ENCODE peak calls at places on chromosomes 6 and 20, in five cellular contexts. One of them, this sample, is unnamed.

GRCh38 chr6:146209942-146210341 is 181.1 kb downstream of the GRM1 start:
- DNase-seq in progenitor cell of endocrine pancreas: no peak
- DNase-seq in thoracic aorta: no peak
- DNase-seq in cardiac muscle cell: no peak
- DNase-seq in fibroblast of lung: no peak
- DNase-seq in this sample: no peak

GRCh38 chr20:46814366-46815232 is 80.0 kb upstream of the EYA2 start:
- DNase-seq in progenitor cell of endocrine pancreas: no peak
- DNase-seq in thoracic aorta: no peak
- DNase-seq in cardiac muscle cell: peak; percentile 25
- DNase-seq in fibroblast of lung: peak; percentile 90
- DNase-seq in this sample: no peak

GRCh38 chr20:46680684-46681031 is 8.6 kb downstream of the TP53RK start:
- DNase-seq in progenitor cell of endocrine pancreas: no peak
- DNase-seq in thoracic aorta: no peak
- DNase-seq in cardiac muscle cell: no peak
- DNase-seq in fibroblast of lung: no peak
- DNase-seq in this sample: no peak

GRCh38 chr6:48614326-48614725 is 503.3 kb upstream of the PTCHD4 start:
- DNase-seq in progenitor cell of endocrine pancreas: no peak
- DNase-seq in thoracic aorta: no peak
- DNase-seq in cardiac muscle cell: no peak
- DNase-seq in fibroblast of lung: no peak
- DNase-seq in this sample: no peak

GRCh38 chr6:56243518-56244070 is 3.8 kb downstream of the COL21A1 start:
- DNase-seq in progenitor cell of endocrine pancreas: no peak
- DNase-seq in thoracic aorta: no peak
- DNase-seq in cardiac muscle cell: no peak
- DNase-seq in fibroblast of lung: no peak
- DNase-seq in this sample: no peak

GRCh38 chr6:45009547-45009946 is 318.6 kb upstream of the RUNX2 start:
- DNase-seq in progenitor cell of endocrine pancreas: no peak
- DNase-seq in thoracic aorta: no peak
- DNase-seq in cardiac muscle cell: no peak
- DNase-seq in fibroblast of lung: no peak
- DNase-seq in this sample: no peak

GRCh38 chr6:25919657-25920056 is 10.8 kb downstream of the SLC17A2 start:
- DNase-seq in progenitor cell of endocrine pancreas: no peak
- DNase-seq in thoracic aorta: no peak
- DNase-seq in cardiac muscle cell: no peak
- DNase-seq in fibroblast of lung: no peak
- DNase-seq in this sample: no peak

GRCh38 chr6:3517350-3517749 is 60.5 kb upstream of the SLC22A23 start:
- DNase-seq in progenitor cell of endocrine pancreas: no peak
- DNase-seq in thoracic aorta: no peak
- DNase-seq in cardiac muscle cell: peak; percentile 93
- DNase-seq in fibroblast of lung: peak; percentile 90
- DNase-seq in this sample: no peak

GRCh38 chr20:19683168-19683567 is 74.9 kb upstream of the RIN2 start:
- DNase-seq in progenitor cell of endocrine pancreas: no peak
- DNase-seq in thoracic aorta: no peak
- DNase-seq in cardiac muscle cell: no peak
- DNase-seq in fibroblast of lung: no peak
- DNase-seq in this sample: no peak

GRCh38 chr6:156910938-156911337 is 133.8 kb downstream of the ARID1B start:
- DNase-seq in progenitor cell of endocrine pancreas: no peak
- DNase-seq in thoracic aorta: no peak
- DNase-seq in cardiac muscle cell: no peak
- DNase-seq in fibroblast of lung: no peak
- DNase-seq in this sample: no peak

GRCh38 chr20:2387180-2387577 is 6.5 kb downstream of the TGM6 start:
- DNase-seq in progenitor cell of endocrine pancreas: peak; percentile 46
- DNase-seq in thoracic aorta: no peak
- DNase-seq in cardiac muscle cell: peak; percentile 10
- DNase-seq in fibroblast of lung: peak; percentile 43
- DNase-seq in this sample: no peak

GRCh38 chr6:139253656-139254055 is 38.1 kb downstream of the TXLNB start:
- DNase-seq in progenitor cell of endocrine pancreas: no peak
- DNase-seq in thoracic aorta: no peak
- DNase-seq in cardiac muscle cell: peak; percentile 34
- DNase-seq in fibroblast of lung: peak; percentile 31
- DNase-seq in this sample: no peak

GRCh38 chr20:31951203-31951529 is 680 bp downstream of the PDRG1 start:
- DNase-seq in progenitor cell of endocrine pancreas: no peak
- DNase-seq in thoracic aorta: no peak
- DNase-seq in cardiac muscle cell: no peak
- DNase-seq in fibroblast of lung: no peak
- DNase-seq in this sample: no peak

GRCh38 chr6:119379809-119380208 is 30.2 kb upstream of the MAN1A1 start:
- DNase-seq in progenitor cell of endocrine pancreas: no peak
- DNase-seq in thoracic aorta: no peak
- DNase-seq in cardiac muscle cell: no peak
- DNase-seq in fibroblast of lung: no peak
- DNase-seq in this sample: no peak

DNA sequence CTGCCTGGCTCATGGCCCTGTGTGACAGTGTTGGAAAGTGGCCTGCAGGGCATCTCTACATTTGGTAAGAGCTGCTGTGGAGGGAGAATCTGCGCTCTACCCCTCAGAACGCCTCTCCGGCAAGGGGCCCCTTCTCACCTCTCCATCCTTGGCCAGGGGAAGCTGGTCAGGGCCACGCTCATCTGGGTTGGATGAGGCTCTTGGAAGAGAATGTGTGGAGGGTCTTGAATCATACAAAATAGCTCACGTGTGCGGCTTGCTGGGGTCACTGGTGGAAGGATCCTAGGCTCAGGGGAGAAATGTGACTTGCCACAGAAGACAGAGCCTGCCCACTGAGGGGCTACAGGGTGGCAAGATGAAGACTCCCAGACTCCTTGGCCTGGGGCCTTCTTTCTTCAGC is 105.0 kb downstream of the SCML4 start:
- DNase-seq in progenitor cell of endocrine pancreas: no peak
- DNase-seq in thoracic aorta: no peak
- DNase-seq in cardiac muscle cell: no peak
- DNase-seq in fibroblast of lung: no peak
- DNase-seq in this sample: no peak
- TF ChIP-seq CTCF in progenitor cell of endocrine pancreas: no peak
- TF ChIP-seq CTCF in thoracic aorta: no peak
- TF ChIP-seq CTCF in cardiac muscle cell: no peak
- TF ChIP-seq CTCF in fibroblast of lung: no peak
- TF ChIP-seq CTCF in this sample: no peak

GRCh38 chr6:125512621-125513020 is 210.9 kb upstream of the HDDC2 start:
- DNase-seq in progenitor cell of endocrine pancreas: no peak
- DNase-seq in thoracic aorta: no peak
- DNase-seq in cardiac muscle cell: no peak
- DNase-seq in fibroblast of lung: no peak
- DNase-seq in this sample: no peak
- TF ChIP-seq CTCF in progenitor cell of endocrine pancreas: peak; percentile 15
- TF ChIP-seq CTCF in thoracic aorta: no peak
- TF ChIP-seq CTCF in cardiac muscle cell: peak; percentile 28
- TF ChIP-seq CTCF in fibroblast of lung: peak; percentile 22
- TF ChIP-seq CTCF in this sample: no peak

GRCh38 chr20:34578521-34579147 is 20.1 kb downstream of the MAP1LC3A start:
- DNase-seq in progenitor cell of endocrine pancreas: no peak
- DNase-seq in thoracic aorta: no peak
- DNase-seq in cardiac muscle cell: peak; percentile 21
- DNase-seq in fibroblast of lung: no peak
- DNase-seq in this sample: no peak
- TF ChIP-seq CTCF in progenitor cell of endocrine pancreas: no peak
- TF ChIP-seq CTCF in thoracic aorta: no peak
- TF ChIP-seq CTCF in cardiac muscle cell: no peak
- TF ChIP-seq CTCF in fibroblast of lung: no peak
- TF ChIP-seq CTCF in this sample: no peak

DNA sequence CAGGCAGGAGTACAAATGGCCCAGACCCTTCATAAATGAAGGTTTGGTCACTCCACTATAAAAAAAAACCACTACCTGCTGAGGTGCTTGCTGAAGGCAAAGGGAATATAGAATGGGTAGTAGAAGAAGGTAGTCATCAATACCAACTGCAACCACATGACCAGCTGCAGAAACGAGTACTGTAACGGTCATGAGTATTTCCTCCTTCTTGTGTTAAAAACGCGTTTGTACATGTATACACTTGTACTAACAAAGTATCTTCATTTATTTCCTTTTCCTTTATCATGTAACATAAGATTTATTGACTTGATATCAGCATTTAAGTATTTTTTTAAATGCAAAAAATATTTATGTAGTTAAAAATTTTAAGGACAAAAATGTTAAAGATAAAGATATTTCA is 238.6 kb downstream of the TFAP2B start:
- DNase-seq in progenitor cell of endocrine pancreas: no peak
- DNase-seq in thoracic aorta: no peak
- DNase-seq in cardiac muscle cell: no peak
- DNase-seq in fibroblast of lung: no peak
- DNase-seq in this sample: no peak
- TF ChIP-seq CTCF in progenitor cell of endocrine pancreas: no peak
- TF ChIP-seq CTCF in thoracic aorta: no peak
- TF ChIP-seq CTCF in cardiac muscle cell: no peak
- TF ChIP-seq CTCF in fibroblast of lung: no peak
- TF ChIP-seq CTCF in this sample: no peak

DNA sequence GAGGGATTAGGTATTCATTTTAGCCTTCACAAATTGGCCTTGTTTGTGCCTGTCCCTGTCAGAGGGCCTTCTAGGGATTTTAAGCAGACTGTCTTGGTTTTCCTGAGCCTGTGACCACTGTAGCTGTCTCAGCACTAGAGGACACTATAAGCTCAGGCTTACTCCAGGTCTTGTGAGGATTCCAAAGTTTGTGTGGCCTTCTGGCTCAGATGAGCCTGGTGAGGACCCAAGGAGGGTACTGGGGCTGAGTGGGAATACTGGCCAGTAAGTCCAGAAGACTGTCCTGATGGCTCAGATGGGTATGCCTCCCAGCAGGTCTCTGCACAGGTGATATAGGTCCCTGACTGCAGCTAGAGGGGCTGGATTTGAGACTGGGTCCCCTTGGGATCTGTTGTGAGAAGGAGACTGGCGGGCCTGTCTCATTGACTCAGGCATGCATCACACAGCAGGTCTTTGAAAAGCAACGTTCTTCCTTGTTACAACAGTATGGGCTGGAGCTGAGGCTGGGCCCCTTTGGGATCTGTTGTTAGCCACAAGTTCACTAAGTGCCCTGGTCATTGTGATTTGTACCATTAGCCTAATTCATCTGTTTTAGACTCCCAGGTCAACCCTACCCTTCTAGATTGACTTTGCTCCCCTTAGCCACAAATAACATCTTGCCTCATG is 26.3 kb upstream of the TFB1M start:
- DNase-seq in progenitor cell of endocrine pancreas: no peak
- DNase-seq in thoracic aorta: no peak
- DNase-seq in cardiac muscle cell: peak; percentile 69
- DNase-seq in fibroblast of lung: peak; percentile 68
- DNase-seq in this sample: no peak
- TF ChIP-seq CTCF in progenitor cell of endocrine pancreas: peak; percentile 23
- TF ChIP-seq CTCF in thoracic aorta: no peak
- TF ChIP-seq CTCF in cardiac muscle cell: peak; percentile 65
- TF ChIP-seq CTCF in fibroblast of lung: peak; percentile 39
- TF ChIP-seq CTCF in this sample: no peak

GRCh38 chr6:106092279-106092678 is 6.1 kb downstream of the PRDM1 start:
- DNase-seq in progenitor cell of endocrine pancreas: no peak
- DNase-seq in thoracic aorta: no peak
- DNase-seq in cardiac muscle cell: no peak
- DNase-seq in fibroblast of lung: no peak
- DNase-seq in this sample: no peak
- TF ChIP-seq CTCF in progenitor cell of endocrine pancreas: no peak
- TF ChIP-seq CTCF in thoracic aorta: no peak
- TF ChIP-seq CTCF in cardiac muscle cell: no peak
- TF ChIP-seq CTCF in fibroblast of lung: no peak
- TF ChIP-seq CTCF in this sample: no peak

GRCh38 chr20:25510721-25511120 is 74.6 kb downstream of the NINL start:
- DNase-seq in progenitor cell of endocrine pancreas: no peak
- DNase-seq in thoracic aorta: no peak
- DNase-seq in cardiac muscle cell: no peak
- DNase-seq in fibroblast of lung: no peak
- DNase-seq in this sample: peak; percentile 38
- TF ChIP-seq CTCF in progenitor cell of endocrine pancreas: no peak
- TF ChIP-seq CTCF in thoracic aorta: no peak
- TF ChIP-seq CTCF in cardiac muscle cell: no peak
- TF ChIP-seq CTCF in fibroblast of lung: no peak
- TF ChIP-seq CTCF in this sample: no peak

DNA sequence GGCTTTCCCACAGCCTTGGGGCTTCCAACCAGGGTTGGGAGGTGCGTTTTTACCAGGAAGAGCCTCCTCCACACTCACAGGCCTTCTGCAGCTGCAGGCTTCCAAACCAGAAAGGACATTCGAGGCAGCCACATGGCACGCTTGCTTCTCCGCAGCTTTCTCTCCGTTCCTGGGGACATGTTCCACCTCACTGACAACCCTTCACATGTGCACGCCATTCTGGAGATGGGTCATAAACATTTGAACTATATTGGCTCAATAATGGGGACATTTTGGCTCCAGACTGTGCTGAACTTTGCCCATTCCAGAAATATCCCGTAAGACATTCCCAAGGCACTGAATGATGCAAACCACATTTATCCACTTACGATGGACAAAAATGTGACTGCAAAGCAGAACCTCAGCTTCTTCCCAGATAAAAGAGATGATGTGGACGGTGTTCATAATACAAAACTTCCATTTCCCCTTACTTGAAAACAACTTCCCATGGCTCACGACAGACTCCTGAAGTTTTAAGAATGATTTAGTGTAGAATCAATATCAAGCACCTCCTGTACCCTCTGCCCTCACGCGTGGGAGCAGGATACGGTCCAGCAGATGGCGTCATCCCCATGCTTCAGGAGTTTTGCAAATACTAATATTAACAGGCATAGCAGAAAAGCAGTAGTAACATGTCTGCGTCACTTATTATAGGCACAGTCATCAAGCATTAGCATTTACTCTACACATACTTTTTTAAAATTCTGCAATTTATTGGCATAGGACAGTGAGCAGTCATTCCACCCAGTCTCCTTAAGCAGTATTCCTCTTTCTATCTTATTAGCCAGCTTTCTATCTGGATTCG is 25.4 kb upstream of the FOXF2 start:
- DNase-seq in progenitor cell of endocrine pancreas: no peak
- DNase-seq in thoracic aorta: no peak
- DNase-seq in cardiac muscle cell: peak; percentile 25
- DNase-seq in fibroblast of lung: no peak
- DNase-seq in this sample: no peak
- TF ChIP-seq CTCF in progenitor cell of endocrine pancreas: peak; percentile 22
- TF ChIP-seq CTCF in thoracic aorta: no peak
- TF ChIP-seq CTCF in cardiac muscle cell: peak; percentile 19
- TF ChIP-seq CTCF in fibroblast of lung: peak; percentile 48
- TF ChIP-seq CTCF in this sample: no peak

GRCh38 chr20:47972916-47973309 is 187.6 kb upstream of the SULF2 start:
- DNase-seq in progenitor cell of endocrine pancreas: no peak
- DNase-seq in thoracic aorta: no peak
- DNase-seq in cardiac muscle cell: no peak
- DNase-seq in fibroblast of lung: no peak
- DNase-seq in this sample: no peak
- TF ChIP-seq CTCF in progenitor cell of endocrine pancreas: no peak
- TF ChIP-seq CTCF in thoracic aorta: no peak
- TF ChIP-seq CTCF in cardiac muscle cell: no peak
- TF ChIP-seq CTCF in fibroblast of lung: no peak
- TF ChIP-seq CTCF in this sample: no peak

GRCh38 chr20:58650181-58650775 is 805 bp upstream of the STX16 start:
- DNase-seq in progenitor cell of endocrine pancreas: peak; percentile 25
- DNase-seq in thoracic aorta: no peak
- DNase-seq in cardiac muscle cell: peak; percentile 35
- DNase-seq in fibroblast of lung: peak; percentile 24
- DNase-seq in this sample: no peak
- TF ChIP-seq CTCF in progenitor cell of endocrine pancreas: no peak
- TF ChIP-seq CTCF in thoracic aorta: no peak
- TF ChIP-seq CTCF in cardiac muscle cell: no peak
- TF ChIP-seq CTCF in fibroblast of lung: no peak
- TF ChIP-seq CTCF in this sample: no peak

This sample was measured in suprapubic skin.